ENCODE peak calls at places on chromosomes 1 and 21, in seven cellular contexts. X is transverse colon, K is small intestine, U is astrocyte, B is Peyer's patch, R is neural progenitor cell, Q is AG04450. F is an unnamed sample.

GRCh38 chr1:167517535-167518330 is 596 bp downstream of the CD247 start:
- DNase-seq in X (peak; percentile 22), K (no peak), Q (no peak), U (no peak), R (no peak), B (no peak), F (peak; percentile 71)

GRCh38 chr1:62082456-62083363 is 111.9 kb upstream of the L1TD1 start:
- DNase-seq in K (peak; percentile 31), U (no peak), R (peak; percentile 60), Q (no peak), X (peak; percentile 34), B (no peak), F (peak; percentile 23)

GRCh38 chr1:12016182-12016581 is 3.1 kb upstream of the MIIP start:
- DNase-seq in U (no peak), B (no peak), X (no peak), Q (no peak), R (no peak), K (peak; percentile 24), F (no peak)

GRCh38 chr1:150650193-150650592 is 20.8 kb upstream of the ENSA start:
- DNase-seq in K (peak; percentile 90), Q (no peak), U (peak; percentile 4), X (peak; percentile 63), R (no peak), B (peak; percentile 68), F (no peak)

GRCh38 chr1:112544011-112544688 is 35.4 kb downstream of the WNT2B start:
- DNase-seq in K (peak; percentile 61), X (no peak), R (no peak), B (no peak), Q (peak; percentile 63), U (peak; percentile 95), F (no peak)

GRCh38 chr21:14382486-14382834 is 486 bp downstream of the HSPA13 start:
- DNase-seq in X (no peak), Q (no peak), U (peak; percentile 12), K (no peak), B (no peak), R (no peak), F (no peak)

GRCh38 chr21:44732263-44732662 is 20.9 kb upstream of the TSPEAR start:
- DNase-seq in B (no peak), R (no peak), U (no peak), Q (no peak), K (no peak), X (no peak), F (no peak)

GRCh38 chr1:96845464-96845863 is 123.9 kb downstream of the PTBP2 start:
- DNase-seq in X (peak; percentile 34), Q (no peak), B (no peak), K (peak; percentile 44), R (peak; percentile 43), U (no peak), F (peak; percentile 7)

GRCh38 chr1:231159202-231159962 is 2.5 kb upstream of the TRIM67 start:
- DNase-seq in B (no peak), Q (no peak), K (no peak), U (no peak), X (no peak), R (no peak), F (no peak)

GRCh38 chr1:56967900-56968832 is 2.4 kb upstream of the C8B start:
- DNase-seq in X (no peak), Q (no peak), B (no peak), U (no peak), K (peak; percentile 75), R (peak; percentile 74), F (no peak)

GRCh38 chr1:236103646-236104218 is 38.6 kb upstream of the GPR137B start:
- DNase-seq in R (peak; percentile 69), B (no peak), U (peak; percentile 10), X (peak; percentile 46), Q (no peak), K (peak; percentile 62), F (peak; percentile 67)

GRCh38 chr1:116012716-116013115 is 36.4 kb downstream of the SLC22A15 start:
- DNase-seq in R (no peak), Q (no peak), K (no peak), U (no peak), B (no peak), X (no peak), F (no peak)

GRCh38 chr1:184517130-184517529 is 130.3 kb downstream of the C1orf21 start:
- DNase-seq in K (no peak), X (no peak), U (no peak), R (no peak), B (no peak), Q (no peak), F (no peak)

GRCh38 chr1:94831636-94832035 is 11.5 kb downstream of the SLC44A3 start:
- DNase-seq in B (no peak), R (no peak), X (no peak), K (no peak), U (no peak), Q (no peak), F (no peak)

GRCh38 chr1:29445330-29445729 is 209.0 kb downstream of the PTPRU start:
- DNase-seq in Q (no peak), R (no peak), K (no peak), B (no peak), X (no peak), U (no peak), F (no peak)

GRCh38 chr1:156549390-156549789 is 23.0 kb downstream of the IQGAP3 start:
- DNase-seq in K (no peak), U (no peak), Q (no peak), X (no peak), R (no peak), B (no peak), F (no peak)

GRCh38 chr21:26127918-26128317 is 42.7 kb downstream of the APP start:
- DNase-seq in R (no peak), B (no peak), K (peak; percentile 32), Q (no peak), X (no peak), U (peak; percentile 55), F (no peak)

GRCh38 chr1:39657402-39657801 is 14.5 kb downstream of the NT5C1A start:
- DNase-seq in U (no peak), Q (no peak), X (no peak), K (no peak), R (no peak), B (no peak), F (no peak)

GRCh38 chr1:154418062-154418897 is 13.1 kb downstream of the IL6R start:
- DNase-seq in R (no peak), Q (no peak), K (peak; percentile 100), X (peak; percentile 92), U (peak; percentile 39), B (peak; percentile 87), F (no peak)

GRCh38 chr1:21537511-21537931 is 28.3 kb downstream of the ALPL start:
- DNase-seq in U (no peak), B (no peak), X (no peak), Q (no peak), K (no peak), R (no peak), F (no peak)
- H3K27ac ChIP-seq in U (no peak overlapping the region), B (no peak overlapping the region), X (no peak overlapping the region), Q (peak overlapping the region; percentile 2), K (peak overlapping the region; percentile 25), R (no peak overlapping the region), F (no peak overlapping the region)

GRCh38 chr21:9774347-9774746 is 747.0 kb upstream of the TPTE start:
- DNase-seq in B (no peak), R (no peak), X (no peak), U (no peak), Q (no peak), K (no peak), F (no peak)

GRCh38 chr21:9767592-9768375 is 753.6 kb upstream of the TPTE start:
- DNase-seq in U (no peak), K (no peak), Q (no peak), B (no peak), X (no peak), R (no peak), F (no peak)

DNA sequence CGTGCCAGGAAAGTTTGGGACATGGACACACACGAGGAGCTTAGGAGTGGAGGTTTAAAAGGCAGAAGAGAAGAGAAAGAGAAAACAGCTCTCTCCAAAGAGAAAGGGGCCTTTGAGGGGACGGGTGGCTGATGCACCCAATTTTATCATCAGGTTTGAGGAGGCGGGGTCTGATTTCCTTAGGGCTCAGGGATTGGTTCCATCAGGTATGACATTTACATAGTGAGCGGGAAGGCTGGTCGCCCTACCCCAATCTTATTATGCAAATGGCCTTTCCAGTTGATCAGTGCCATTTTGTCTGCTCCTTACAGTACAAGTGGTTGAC is 749.1 kb upstream of the TPTE start:
- DNase-seq in K (no peak), R (no peak), X (no peak), Q (no peak), B (no peak), U (no peak), F (no peak)
- H3K9me3 ChIP-seq in K (peaks cover 10% of the 10 kb centered on the region), R (peaks cover 89% of the 10 kb centered on the region), X (peaks cover 20% of the 10 kb centered on the region), Q (peaks cover 76% of the 10 kb centered on the region), B (peaks cover 46% of the 10 kb centered on the region), U (peaks cover 41% of the 10 kb centered on the region), F (no peaks in the 10 kb centered on the region)

DNA sequence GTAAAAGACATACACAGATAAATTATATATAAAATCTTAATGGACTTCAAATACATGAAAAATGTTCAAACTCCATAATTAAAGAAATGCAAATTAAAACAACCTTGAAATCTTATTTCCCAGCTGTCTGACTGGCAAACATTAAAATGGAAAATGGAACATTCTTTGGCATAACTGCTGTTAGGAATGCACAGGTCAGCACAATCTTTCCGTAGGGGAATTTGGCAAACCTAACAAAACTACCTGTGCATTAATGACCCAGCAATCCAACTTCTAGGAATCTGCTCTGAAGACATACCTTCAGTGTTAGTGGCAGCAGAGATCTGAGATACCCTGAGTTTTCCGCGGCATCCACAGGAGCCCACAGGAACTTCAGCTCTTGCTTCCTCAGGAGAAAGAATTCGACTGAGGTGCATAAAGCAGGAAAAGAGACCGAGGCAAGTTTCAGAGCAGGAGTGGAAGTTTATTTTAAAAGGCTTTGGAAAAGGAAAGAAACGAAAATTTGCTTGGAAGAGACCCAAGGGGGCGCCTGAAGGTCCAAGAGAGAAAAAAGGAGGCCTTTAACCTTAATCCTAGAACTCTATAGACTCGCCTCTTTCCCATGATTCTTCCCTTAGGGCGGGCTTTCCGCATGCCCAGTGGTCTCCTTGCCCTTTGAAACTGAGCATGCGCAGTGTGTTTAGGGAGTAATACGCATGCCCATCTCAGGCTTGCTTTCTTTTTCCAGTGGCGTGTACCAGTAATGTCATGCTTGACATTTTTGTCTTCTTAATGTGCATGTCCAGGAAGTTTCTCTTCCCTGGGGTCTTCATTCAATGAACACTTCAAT is 24.8 kb downstream of the LYPD8 start:
- DNase-seq in B (no peak), U (no peak), Q (no peak), K (no peak), R (no peak), X (no peak), F (no peak)
- H3K27me3 ChIP-seq in B (no peaks in the 10 kb centered on the region), U (no peaks in the 10 kb centered on the region), Q (no peaks in the 10 kb centered on the region), K (no peaks in the 10 kb centered on the region), R (no peaks in the 10 kb centered on the region), X (no peaks in the 10 kb centered on the region), F (no peaks in the 10 kb centered on the region)

GRCh38 chr1:212236664-212237220 is 48.5 kb upstream of the PPP2R5A start:
- DNase-seq in U (no peak), K (no peak), X (no peak), B (no peak), R (no peak), Q (no peak), F (no peak)

GRCh38 chr1:212233321-212233720 is 51.9 kb upstream of the PPP2R5A start:
- DNase-seq in R (no peak), K (no peak), B (no peak), Q (no peak), U (no peak), X (no peak), F (no peak)

GRCh38 chr1:212232020-212232570 is 53.1 kb upstream of the PPP2R5A start:
- DNase-seq in R (no peak), K (no peak), U (no peak), B (no peak), X (no peak), Q (no peak), F (no peak)

GRCh38 chr1:212235848-212236247 is 49.4 kb upstream of the PPP2R5A start:
- DNase-seq in K (peak; percentile 76), B (no peak), U (no peak), Q (no peak), R (no peak), X (peak; percentile 74), F (no peak)

GRCh38 chr1:212234431-212235298 is 50.5 kb upstream of the PPP2R5A start:
- DNase-seq in Q (peak; percentile 81), B (no peak), U (peak; percentile 95), X (no peak), R (no peak), K (no peak), F (no peak)
- H3K27ac ChIP-seq in Q (peak overlapping the region; percentile 55), B (peak overlapping the region; percentile 61), U (peak overlapping the region; percentile 55), X (peak overlapping the region; percentile 75), R (no peak overlapping the region), K (no peak overlapping the region), F (no peak overlapping the region)